ENCODE peak calls at places on chromosomes 1 and 21, in six cellular contexts. D is H54, W is fibroblast of the aortic adventitia, Y is SW480, Z is NCI-H187 treated with DMSO at 0.1 percent for 48 hours, P is bronchial epithelial cell. J is an unnamed sample.
A peak's percentile ranks its signal among the peaks of the same experiment; 100 is the strongest.

GRCh38 chr1:18939398-18940302 is 16.8 kb downstream of the IFFO2 start:
- DNase-seq in D (no peak), W (peak; percentile 58), Y (no peak), Z (no peak), P (peak; percentile 95), J (no peak)

GRCh38 chr1:168180148-168180524 is 1.4 kb downstream of the TIPRL start:
- DNase-seq in D (no peak), W (no peak), Y (no peak), Z (no peak), P (no peak), J (peak; percentile 22)

GRCh38 chr1:33339413-33339812 is 18.5 kb upstream of the A3GALT2 start:
- DNase-seq in D (no peak), W (no peak), Y (no peak), Z (no peak), P (no peak), J (no peak)

GRCh38 chr1:26044971-26045711 is 777 bp downstream of the SLC30A2 start:
- DNase-seq in D (no peak), W (no peak), Y (no peak), Z (no peak), P (no peak), J (no peak)

GRCh38 chr21:46434322-46434958 is 24.3 kb upstream of the DIP2A start:
- DNase-seq in D (no peak), W (no peak), Y (no peak), Z (no peak), P (no peak), J (no peak)

GRCh38 chr1:174001573-174001972 is 20.6 kb downstream of the RC3H1 start:
- DNase-seq in D (no peak), W (no peak), Y (no peak), Z (no peak), P (no peak), J (no peak)

GRCh38 chr1:47469405-47469759 is 31.5 kb downstream of the FOXD2 start:
- DNase-seq in D (no peak), W (peak; percentile 50), Y (no peak), Z (no peak), P (no peak), J (no peak)

GRCh38 chr1:88936223-88936523 is 44.8 kb upstream of the GTF2B start:
- DNase-seq in D (no peak), W (no peak), Y (no peak), Z (no peak), P (no peak), J (no peak)

GRCh38 chr1:238589843-238590435 is 699.2 kb upstream of the ZP4 start:
- DNase-seq in D (no peak), W (peak; percentile 96), Y (no peak), Z (no peak), P (no peak), J (no peak)

GRCh38 chr1:243731301-243731891 is 118.6 kb downstream of the AKT3 start:
- DNase-seq in D (no peak), W (no peak), Y (no peak), Z (no peak), P (peak; percentile 54), J (no peak)

GRCh38 chr1:43454270-43455011 is 710 bp upstream of the HYI start:
- DNase-seq in D (no peak), W (peak; percentile 85), Y (peak; percentile 86), Z (peak; percentile 64), P (peak; percentile 96), J (peak; percentile 84)

GRCh38 chr1:228487336-228488106 is at the start of gene RNF187:
- DNase-seq in D (peak; percentile 88), W (peak; percentile 30), Y (no peak), Z (no peak), P (no peak), J (no peak)

GRCh38 chr1:44511769-44512168 is 106.7 kb downstream of the RNF220 start:
- DNase-seq in D (no peak), W (no peak), Y (peak; percentile 54), Z (no peak), P (peak; percentile 16), J (no peak)

GRCh38 chr1:59669752-59670312 is 144.9 kb upstream of the HOOK1 start:
- DNase-seq in D (peak; percentile 58), W (peak; percentile 68), Y (peak; percentile 33), Z (no peak), P (no peak), J (no peak)

GRCh38 chr1:5927506-5928370 is 64.5 kb downstream of the NPHP4 start:
- DNase-seq in D (no peak), W (no peak), Y (peak; percentile 9), Z (no peak), P (no peak), J (no peak)

GRCh38 chr1:3698660-3699408 is 46.5 kb downstream of the TP73 start:
- DNase-seq in D (no peak), W (no peak), Y (no peak), Z (no peak), P (peak; percentile 96), J (no peak)

GRCh38 chr1:93437976-93438605 is 9.8 kb upstream of the FNBP1L start:
- DNase-seq in D (no peak), W (peak; percentile 79), Y (peak; percentile 71), Z (no peak), P (peak; percentile 70), J (peak; percentile 72)

GRCh38 chr1:68788762-68789161 is 291.9 kb upstream of the DEPDC1 start:
- DNase-seq in D (no peak), W (no peak), Y (no peak), Z (no peak), P (no peak), J (no peak)

J was measured in RKO.